ENCODE peak calls at places on chromosomes 5 and 9, in six cellular contexts. One of them, this sample, is unnamed.

GRCh38 chr9:13932472-13933267 is 381.3 kb downstream of the NFIB start:
- DNase-seq in PC-3: no peak
- DNase-seq in CD8-positive, alpha-beta T cell: no peak
- DNase-seq in fibroblast of lung: no peak
- DNase-seq in type B pancreatic cell: no peak
- DNase-seq in foreskin fibroblast: no peak
- DNase-seq in this sample: no peak

GRCh38 chr5:79582186-79582585 is 30.1 kb upstream of the TENT2 start:
- DNase-seq in PC-3: no peak
- DNase-seq in CD8-positive, alpha-beta T cell: no peak
- DNase-seq in fibroblast of lung: no peak
- DNase-seq in type B pancreatic cell: no peak
- DNase-seq in foreskin fibroblast: no peak
- DNase-seq in this sample: no peak

GRCh38 chr5:160342413-160342941 is 27.9 kb downstream of the C1QTNF2 start:
- DNase-seq in PC-3: peak
- DNase-seq in CD8-positive, alpha-beta T cell: no peak
- DNase-seq in fibroblast of lung: peak
- DNase-seq in type B pancreatic cell: no peak
- DNase-seq in foreskin fibroblast: peak
- DNase-seq in this sample: peak

GRCh38 chr5:159456722-159457462 is 126.6 kb upstream of the IL12B start:
- DNase-seq in PC-3: peak
- DNase-seq in CD8-positive, alpha-beta T cell: no peak
- DNase-seq in fibroblast of lung: peak
- DNase-seq in type B pancreatic cell: no peak
- DNase-seq in foreskin fibroblast: peak
- DNase-seq in this sample: no peak

GRCh38 chr9:129258124-129258822 is 80.2 kb upstream of the IER5L start:
- DNase-seq in PC-3: peak
- DNase-seq in CD8-positive, alpha-beta T cell: peak
- DNase-seq in fibroblast of lung: peak
- DNase-seq in type B pancreatic cell: peak
- DNase-seq in foreskin fibroblast: peak
- DNase-seq in this sample: peak

GRCh38 chr9:122807271-122807900 is 7.5 kb downstream of the OR1K1 start:
- DNase-seq in PC-3: no peak
- DNase-seq in CD8-positive, alpha-beta T cell: no peak
- DNase-seq in fibroblast of lung: peak
- DNase-seq in type B pancreatic cell: no peak
- DNase-seq in foreskin fibroblast: peak
- DNase-seq in this sample: no peak

GRCh38 chr9:72485821-72486605 is 35.4 kb upstream of the TMC1 start:
- DNase-seq in PC-3: no peak
- DNase-seq in CD8-positive, alpha-beta T cell: no peak
- DNase-seq in fibroblast of lung: peak
- DNase-seq in type B pancreatic cell: no peak
- DNase-seq in foreskin fibroblast: peak
- DNase-seq in this sample: peak

GRCh38 chr5:6877986-6878828 is 165.0 kb downstream of the TENT4A start:
- DNase-seq in PC-3: no peak
- DNase-seq in CD8-positive, alpha-beta T cell: no peak
- DNase-seq in fibroblast of lung: no peak
- DNase-seq in type B pancreatic cell: no peak
- DNase-seq in foreskin fibroblast: no peak
- DNase-seq in this sample: no peak

GRCh38 chr5:80989883-80990282 is 29.7 kb downstream of the RASGRF2 start:
- DNase-seq in PC-3: no peak
- DNase-seq in CD8-positive, alpha-beta T cell: no peak
- DNase-seq in fibroblast of lung: no peak
- DNase-seq in type B pancreatic cell: no peak
- DNase-seq in foreskin fibroblast: no peak
- DNase-seq in this sample: no peak

GRCh38 chr9:77015291-77016048 is 4.0 kb upstream of the FOXB2 start:
- DNase-seq in PC-3: no peak
- DNase-seq in CD8-positive, alpha-beta T cell: no peak
- DNase-seq in fibroblast of lung: no peak
- DNase-seq in type B pancreatic cell: no peak
- DNase-seq in foreskin fibroblast: no peak
- DNase-seq in this sample: no peak

GRCh38 chr9:104075801-104076753 is 18.0 kb upstream of the SMC2 start:
- DNase-seq in PC-3: peak
- DNase-seq in CD8-positive, alpha-beta T cell: no peak
- DNase-seq in fibroblast of lung: peak
- DNase-seq in type B pancreatic cell: no peak
- DNase-seq in foreskin fibroblast: peak
- DNase-seq in this sample: peak

DNA sequence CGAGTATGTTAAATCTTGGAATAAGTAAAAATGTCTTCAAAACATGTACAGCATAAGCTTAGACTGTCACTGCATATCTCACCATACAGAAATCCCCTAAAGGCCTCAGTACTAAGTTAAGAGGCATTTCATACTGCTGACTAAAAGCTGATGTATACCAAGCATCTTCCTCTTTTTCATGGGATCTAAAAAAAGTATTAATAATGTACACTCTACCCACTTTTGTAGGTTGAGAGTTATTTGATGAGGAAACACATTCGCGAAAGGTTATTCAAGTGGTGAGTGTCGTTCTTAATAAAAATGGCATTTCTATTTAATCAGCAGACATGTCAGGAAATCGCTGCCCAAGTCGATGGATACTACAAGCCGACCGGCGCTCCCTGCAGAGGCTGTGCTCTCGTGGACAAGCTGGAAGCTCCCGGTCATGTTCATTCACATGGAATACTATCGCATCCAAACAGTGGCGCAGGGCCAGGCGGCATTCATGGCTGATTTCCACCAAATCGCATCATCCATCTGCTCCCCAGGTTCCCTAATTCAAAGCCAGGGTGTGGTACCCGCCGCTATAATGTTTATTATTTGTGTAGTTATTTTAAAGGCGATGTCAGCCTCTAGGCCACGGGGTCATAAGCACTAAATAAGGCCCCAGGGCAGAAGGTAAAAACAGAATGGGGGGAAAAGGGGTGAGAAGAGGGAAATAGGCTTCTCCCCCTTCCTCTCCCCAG is 697 bp downstream of the SGTB start:
- DNase-seq in PC-3: peak
- DNase-seq in CD8-positive, alpha-beta T cell: no peak
- DNase-seq in fibroblast of lung: peak
- DNase-seq in type B pancreatic cell: no peak
- DNase-seq in foreskin fibroblast: peak
- DNase-seq in this sample: peak
- TF ChIP-seq CTCF in PC-3: no peak
- TF ChIP-seq CTCF in CD8-positive, alpha-beta T cell: no peak
- TF ChIP-seq CTCF in fibroblast of lung: no peak
- TF ChIP-seq CTCF in type B pancreatic cell: no peak
- TF ChIP-seq CTCF in foreskin fibroblast: no peak
- TF ChIP-seq CTCF in this sample: no peak

DNA sequence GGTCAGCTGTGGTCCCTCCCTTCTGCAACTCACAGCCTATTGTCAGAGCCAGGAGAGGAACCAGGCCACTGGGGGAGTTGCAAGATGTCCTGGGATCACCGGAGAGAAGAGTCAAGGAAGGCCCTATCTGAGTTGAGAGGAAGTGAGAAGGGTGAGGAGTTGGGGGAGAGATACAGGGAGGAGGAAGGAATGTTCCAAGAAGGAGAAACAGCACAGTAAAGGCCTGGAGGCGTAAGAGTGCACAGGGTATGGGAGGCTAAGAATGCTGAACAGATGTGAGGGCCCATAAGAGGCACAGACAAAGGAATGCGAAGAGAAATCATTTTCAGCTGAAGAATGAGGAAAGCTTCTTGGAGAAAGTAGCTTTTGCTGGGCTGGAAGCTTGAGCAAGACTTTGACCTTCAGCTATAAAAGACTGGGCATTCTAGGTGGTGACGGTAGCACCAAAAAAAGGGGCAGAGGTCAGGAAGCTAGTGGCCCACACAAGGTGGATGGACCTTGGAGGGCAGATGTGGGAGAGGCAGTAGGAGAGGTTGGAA is 21.6 kb upstream of the CSF1R start:
- DNase-seq in PC-3: no peak
- DNase-seq in CD8-positive, alpha-beta T cell: no peak
- DNase-seq in fibroblast of lung: peak
- DNase-seq in type B pancreatic cell: no peak
- DNase-seq in foreskin fibroblast: peak
- DNase-seq in this sample: peak
- TF ChIP-seq CTCF in PC-3: no peak
- TF ChIP-seq CTCF in CD8-positive, alpha-beta T cell: no peak
- TF ChIP-seq CTCF in fibroblast of lung: no peak
- TF ChIP-seq CTCF in type B pancreatic cell: no peak
- TF ChIP-seq CTCF in foreskin fibroblast: no peak
- TF ChIP-seq CTCF in this sample: no peak

DNA sequence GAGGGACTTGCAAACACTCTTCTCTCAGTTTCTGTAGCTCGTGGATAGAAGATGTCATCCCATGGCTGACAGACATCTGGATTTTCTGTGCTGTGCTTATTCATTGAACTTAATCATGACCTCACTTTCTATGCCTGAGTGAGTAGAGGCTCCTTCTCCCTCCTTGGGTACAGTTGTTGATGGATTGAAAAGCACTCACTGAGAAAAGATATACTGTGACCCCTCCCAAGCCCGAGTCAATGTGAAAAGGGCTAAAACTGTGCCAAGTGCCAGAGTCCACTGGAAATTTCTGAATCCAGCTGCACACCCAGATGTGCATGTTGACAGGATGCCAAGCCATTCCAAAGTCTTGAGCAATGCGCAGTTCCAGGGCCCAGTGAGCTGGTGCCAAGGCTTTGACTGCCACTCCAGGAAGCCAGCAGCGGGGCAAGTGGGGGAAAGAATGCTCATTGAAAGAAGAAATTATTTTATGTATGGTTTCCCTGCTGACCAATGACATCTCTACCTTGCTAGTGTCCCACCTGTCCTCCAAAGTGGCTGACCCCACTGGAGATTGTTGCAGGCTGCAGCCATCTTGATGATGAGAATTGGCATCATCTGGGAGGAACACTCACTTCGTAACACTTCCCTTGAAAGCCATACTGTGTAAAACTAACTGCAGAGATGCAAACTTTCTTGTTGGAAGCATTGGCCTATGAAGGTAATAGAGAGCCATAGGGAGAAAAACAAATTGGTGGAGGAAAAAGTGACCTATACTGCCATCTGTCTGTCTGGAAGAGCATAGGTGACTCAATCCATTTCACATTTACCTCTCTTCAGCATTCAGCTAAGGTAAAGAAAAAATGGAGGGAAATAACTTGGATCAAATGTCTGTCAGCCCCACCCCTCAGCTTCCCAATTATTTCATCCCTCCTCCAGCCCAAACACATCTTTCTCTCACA is 473.2 kb downstream of the NTRK2 start:
- DNase-seq in PC-3: peak
- DNase-seq in CD8-positive, alpha-beta T cell: no peak
- DNase-seq in fibroblast of lung: peak
- DNase-seq in type B pancreatic cell: no peak
- DNase-seq in foreskin fibroblast: peak
- DNase-seq in this sample: no peak
- TF ChIP-seq CTCF in PC-3: peak
- TF ChIP-seq CTCF in CD8-positive, alpha-beta T cell: no peak
- TF ChIP-seq CTCF in fibroblast of lung: no peak
- TF ChIP-seq CTCF in type B pancreatic cell: peak
- TF ChIP-seq CTCF in foreskin fibroblast: peak
- TF ChIP-seq CTCF in this sample: peak

GRCh38 chr5:157381746-157382145 is 78.3 kb upstream of the NIPAL4 start:
- DNase-seq in PC-3: no peak
- DNase-seq in CD8-positive, alpha-beta T cell: no peak
- DNase-seq in fibroblast of lung: no peak
- DNase-seq in type B pancreatic cell: no peak
- DNase-seq in foreskin fibroblast: no peak
- DNase-seq in this sample: no peak

GRCh38 chr5:157383151-157383810 is 76.7 kb upstream of the NIPAL4 start:
- DNase-seq in PC-3: no peak
- DNase-seq in CD8-positive, alpha-beta T cell: no peak
- DNase-seq in fibroblast of lung: no peak
- DNase-seq in type B pancreatic cell: no peak
- DNase-seq in foreskin fibroblast: no peak
- DNase-seq in this sample: no peak

GRCh38 chr5:157379983-157380382 is 80.0 kb upstream of the NIPAL4 start:
- DNase-seq in PC-3: no peak
- DNase-seq in CD8-positive, alpha-beta T cell: no peak
- DNase-seq in fibroblast of lung: no peak
- DNase-seq in type B pancreatic cell: no peak
- DNase-seq in foreskin fibroblast: no peak
- DNase-seq in this sample: no peak

GRCh38 chr5:157378509-157378908 is 81.5 kb upstream of the NIPAL4 start:
- DNase-seq in PC-3: peak
- DNase-seq in CD8-positive, alpha-beta T cell: no peak
- DNase-seq in fibroblast of lung: no peak
- DNase-seq in type B pancreatic cell: no peak
- DNase-seq in foreskin fibroblast: no peak
- DNase-seq in this sample: no peak
- TF ChIP-seq CTCF in PC-3: peak
- TF ChIP-seq CTCF in CD8-positive, alpha-beta T cell: no peak
- TF ChIP-seq CTCF in fibroblast of lung: no peak
- TF ChIP-seq CTCF in type B pancreatic cell: no peak
- TF ChIP-seq CTCF in foreskin fibroblast: no peak
- TF ChIP-seq CTCF in this sample: peak

GRCh38 chr5:156762656-156763055 is 87.4 kb upstream of the PPP1R2B start:
- DNase-seq in PC-3: no peak
- DNase-seq in CD8-positive, alpha-beta T cell: no peak
- DNase-seq in fibroblast of lung: no peak
- DNase-seq in type B pancreatic cell: no peak
- DNase-seq in foreskin fibroblast: no peak
- DNase-seq in this sample: no peak
- TF ChIP-seq CTCF in PC-3: no peak
- TF ChIP-seq CTCF in CD8-positive, alpha-beta T cell: no peak
- TF ChIP-seq CTCF in fibroblast of lung: no peak
- TF ChIP-seq CTCF in type B pancreatic cell: no peak
- TF ChIP-seq CTCF in foreskin fibroblast: no peak
- TF ChIP-seq CTCF in this sample: no peak

GRCh38 chr5:11075010-11075860 is 314.2 kb upstream of the DAP start:
- DNase-seq in PC-3: no peak
- DNase-seq in CD8-positive, alpha-beta T cell: no peak
- DNase-seq in fibroblast of lung: no peak
- DNase-seq in type B pancreatic cell: no peak
- DNase-seq in foreskin fibroblast: no peak
- DNase-seq in this sample: no peak
- TF ChIP-seq CTCF in PC-3: peak
- TF ChIP-seq CTCF in CD8-positive, alpha-beta T cell: no peak
- TF ChIP-seq CTCF in fibroblast of lung: no peak
- TF ChIP-seq CTCF in type B pancreatic cell: peak
- TF ChIP-seq CTCF in foreskin fibroblast: no peak
- TF ChIP-seq CTCF in this sample: peak

DNA sequence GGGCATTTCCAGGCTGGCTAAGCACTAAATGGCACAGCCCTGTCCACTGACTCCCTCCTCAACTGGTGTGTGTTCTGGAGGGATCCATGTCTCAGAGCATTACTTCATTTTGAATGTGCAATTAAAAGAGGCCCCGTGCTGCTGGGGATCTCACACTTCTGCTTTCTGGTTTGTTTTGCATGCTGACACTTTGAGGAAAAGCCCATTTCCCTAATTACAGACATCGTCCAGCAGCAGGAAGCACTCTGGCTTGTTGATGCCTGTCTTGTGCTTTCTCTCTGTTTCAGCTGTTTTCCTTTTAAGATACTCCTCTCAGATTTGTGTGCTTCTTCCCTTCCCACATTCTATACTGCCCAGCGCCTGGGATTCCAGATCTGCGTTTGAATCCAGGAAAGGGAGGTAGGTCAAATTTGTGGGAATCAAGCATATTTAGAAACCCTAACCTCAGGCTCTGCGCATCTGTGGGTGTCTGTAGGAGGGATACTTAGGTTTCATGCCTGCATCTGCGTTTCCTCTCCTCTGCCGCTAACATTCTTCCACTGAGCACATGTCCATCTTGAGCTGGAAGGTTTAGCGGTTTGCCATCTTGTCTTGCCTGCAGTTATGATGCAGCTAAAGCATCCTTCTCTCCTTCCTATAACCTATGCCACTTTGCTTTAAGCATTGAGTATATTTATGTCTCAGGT is 25.7 kb downstream of the SYK start:
- DNase-seq in PC-3: no peak
- DNase-seq in CD8-positive, alpha-beta T cell: no peak
- DNase-seq in fibroblast of lung: no peak
- DNase-seq in type B pancreatic cell: no peak
- DNase-seq in foreskin fibroblast: no peak
- DNase-seq in this sample: no peak
- TF ChIP-seq CTCF in PC-3: no peak
- TF ChIP-seq CTCF in CD8-positive, alpha-beta T cell: no peak
- TF ChIP-seq CTCF in fibroblast of lung: no peak
- TF ChIP-seq CTCF in type B pancreatic cell: no peak
- TF ChIP-seq CTCF in foreskin fibroblast: no peak
- TF ChIP-seq CTCF in this sample: no peak